ENCODE peak calls at places on chromosome 20, in four cellular contexts. One of them, this sample, is unnamed.
A peak's percentile ranks its signal among the peaks of the same experiment; 100 is the strongest.

GRCh38 chr20:1671891-1672669 is 14.5 kb upstream of the SIRPG start:
- DNase-seq in transverse colon: no peak
- DNase-seq in A549: no peak
- DNase-seq in tibial nerve: no peak
- DNase-seq in this sample: no peak

GRCh38 chr20:41643504-41643938 is 25.3 kb upstream of the CHD6 start:
- DNase-seq in transverse colon: peak; percentile 64
- DNase-seq in A549: peak; percentile 18
- DNase-seq in tibial nerve: no peak
- DNase-seq in this sample: no peak

GRCh38 chr20:20887593-20888272 is 175.3 kb upstream of the RALGAPA2 start:
- DNase-seq in tibial nerve: no peak
- DNase-seq in A549: no peak
- DNase-seq in transverse colon: no peak
- DNase-seq in this sample: no peak

GRCh38 chr20:11716239-11716944 is 201.3 kb upstream of the BTBD3 start:
- DNase-seq in A549: peak; percentile 38
- DNase-seq in tibial nerve: no peak
- DNase-seq in transverse colon: no peak
- DNase-seq in this sample: no peak

GRCh38 chr20:50309764-50310672 is 119.4 kb downstream of the CEBPB start:
- DNase-seq in transverse colon: no peak
- DNase-seq in tibial nerve: no peak
- DNase-seq in A549: no peak
- DNase-seq in this sample: no peak

GRCh38 chr20:4161447-4162251 is 146.3 kb upstream of the RNF24 start:
- DNase-seq in tibial nerve: no peak
- DNase-seq in transverse colon: peak; percentile 83
- DNase-seq in A549: no peak
- DNase-seq in this sample: no peak

GRCh38 chr20:47304287-47304686 is 52.2 kb downstream of the ZMYND8 start:
- DNase-seq in transverse colon: peak; percentile 43
- DNase-seq in A549: no peak
- DNase-seq in tibial nerve: no peak
- DNase-seq in this sample: no peak

GRCh38 chr20:23267909-23268308 is 82.7 kb upstream of the NXT1 start:
- DNase-seq in transverse colon: no peak
- DNase-seq in tibial nerve: no peak
- DNase-seq in A549: no peak
- DNase-seq in this sample: no peak

GRCh38 chr20:49534314-49534713 is 33.6 kb downstream of the PTGIS start:
- DNase-seq in A549: peak; percentile 80
- DNase-seq in transverse colon: peak; percentile 52
- DNase-seq in tibial nerve: no peak
- DNase-seq in this sample: no peak

GRCh38 chr20:9040874-9041524 is 27.9 kb upstream of the PLCB4 start:
- DNase-seq in transverse colon: no peak
- DNase-seq in tibial nerve: no peak
- DNase-seq in A549: no peak
- DNase-seq in this sample: no peak

GRCh38 chr20:60055740-60056139 is 97.5 kb downstream of the CDH26 start:
- DNase-seq in transverse colon: peak; percentile 41
- DNase-seq in tibial nerve: no peak
- DNase-seq in A549: no peak
- DNase-seq in this sample: peak; percentile 51

GRCh38 chr20:51799586-51799985 is 2.7 kb downstream of the SALL4 start:
- DNase-seq in A549: no peak
- DNase-seq in tibial nerve: no peak
- DNase-seq in transverse colon: no peak
- DNase-seq in this sample: no peak

GRCh38 chr20:50854512-50855249 is 59.8 kb downstream of the BCAS4 start:
- DNase-seq in transverse colon: no peak
- DNase-seq in tibial nerve: no peak
- DNase-seq in A549: no peak
- DNase-seq in this sample: no peak

GRCh38 chr20:34439168-34439567 is 76.1 kb downstream of the ITCH start:
- DNase-seq in transverse colon: no peak
- DNase-seq in A549: no peak
- DNase-seq in tibial nerve: no peak
- DNase-seq in this sample: no peak

GRCh38 chr20:41650221-41650948 is 32.2 kb upstream of the CHD6 start:
- DNase-seq in transverse colon: peak; percentile 55
- DNase-seq in A549: no peak
- DNase-seq in tibial nerve: no peak
- DNase-seq in this sample: no peak

GRCh38 chr20:22542427-22542826 is 41.9 kb downstream of the FOXA2 start:
- DNase-seq in A549: no peak
- DNase-seq in transverse colon: no peak
- DNase-seq in tibial nerve: no peak
- DNase-seq in this sample: no peak

GRCh38 chr20:25271486-25272222 is 23.8 kb downstream of the PYGB start:
- DNase-seq in transverse colon: peak; percentile 5
- DNase-seq in A549: no peak
- DNase-seq in tibial nerve: no peak
- DNase-seq in this sample: peak; percentile 38

GRCh38 chr20:31687777-31688176 is 34.9 kb downstream of the BCL2L1 start:
- DNase-seq in A549: no peak
- DNase-seq in transverse colon: no peak
- DNase-seq in tibial nerve: no peak
- DNase-seq in this sample: no peak

GRCh38 chr20:32539817-32540675 is 45.1 kb downstream of the NOL4L start:
- DNase-seq in transverse colon: peak; percentile 51
- DNase-seq in A549: no peak
- DNase-seq in tibial nerve: no peak
- DNase-seq in this sample: no peak

GRCh38 chr20:43568706-43569105 is 9.9 kb downstream of the SGK2 start:
- DNase-seq in A549: no peak
- DNase-seq in transverse colon: no peak
- DNase-seq in tibial nerve: no peak
- DNase-seq in this sample: no peak

GRCh38 chr20:33522256-33522820 is 32.4 kb downstream of the CBFA2T2 start:
- DNase-seq in tibial nerve: no peak
- DNase-seq in A549: no peak
- DNase-seq in transverse colon: no peak
- DNase-seq in this sample: no peak

DNA sequence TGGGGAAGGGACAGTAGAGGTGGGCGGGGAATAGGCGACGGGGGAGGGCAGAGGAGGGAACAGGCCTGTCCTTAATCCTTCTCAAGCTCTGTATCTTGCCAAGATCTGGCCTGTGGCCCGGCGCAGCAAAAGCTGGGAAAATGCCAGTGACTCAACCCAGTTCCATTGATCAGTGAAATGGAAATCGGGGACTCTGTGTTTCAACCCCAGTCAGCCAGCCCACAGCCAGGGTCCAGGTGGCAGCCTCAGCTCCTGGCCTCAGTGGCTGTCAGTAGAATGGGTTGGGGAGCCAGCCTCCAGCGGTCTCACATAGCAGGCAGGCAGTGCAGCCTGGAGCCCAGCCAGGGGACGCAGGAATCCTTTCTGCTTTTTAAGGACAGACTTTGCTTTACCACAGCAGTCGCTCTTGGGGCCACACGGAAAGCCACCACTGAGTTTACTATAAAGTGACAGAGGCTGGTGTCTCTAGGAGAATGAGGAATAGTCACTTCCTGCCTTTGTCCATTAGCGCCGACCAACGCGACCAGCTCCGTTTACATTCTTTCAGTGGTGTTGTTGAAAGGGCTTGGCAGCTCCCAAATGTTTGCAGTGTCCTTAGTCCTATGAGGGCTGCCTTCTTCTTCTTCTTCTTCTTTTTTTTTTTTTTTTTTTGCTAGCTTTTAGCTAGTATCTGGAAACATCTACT is 128.1 kb downstream of the RIN2 start:
- DNase-seq in A549: peak; percentile 62
- DNase-seq in tibial nerve: no peak
- DNase-seq in transverse colon: peak; percentile 72
- DNase-seq in this sample: peak; percentile 74
- H3K4me1 ChIP-seq in A549: peaks cover 88% of the 10 kb centered on the region
- H3K4me1 ChIP-seq in tibial nerve: no peaks in the 10 kb centered on the region
- H3K4me1 ChIP-seq in transverse colon: peaks cover 62% of the 10 kb centered on the region
- H3K4me1 ChIP-seq in this sample: peaks cover 64% of the 10 kb centered on the region

DNA sequence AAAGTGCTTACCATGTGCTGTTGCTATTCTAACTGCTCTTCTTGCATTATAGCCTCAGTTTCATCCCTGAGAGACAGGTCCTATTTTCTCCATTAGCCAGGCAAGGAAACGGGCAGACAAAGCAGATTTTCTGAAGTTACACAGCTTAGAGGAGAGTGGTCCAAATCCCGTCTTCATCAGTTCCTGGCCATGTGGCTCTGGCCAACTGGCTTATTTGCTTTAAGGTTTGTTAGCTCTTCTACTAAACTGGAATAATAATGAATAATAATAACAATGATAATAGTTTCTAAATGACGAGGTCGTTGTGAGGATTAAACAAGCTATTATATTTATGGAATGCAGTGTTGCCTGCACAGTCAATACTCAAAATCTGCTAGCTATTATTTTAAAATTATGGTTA is 35.8 kb upstream of the BCAS1 start:
- DNase-seq in transverse colon: no peak
- DNase-seq in tibial nerve: no peak
- DNase-seq in A549: no peak
- DNase-seq in this sample: no peak
- H3K4me1 ChIP-seq in transverse colon: no peaks in the 10 kb centered on the region
- H3K4me1 ChIP-seq in tibial nerve: no peaks in the 10 kb centered on the region
- H3K4me1 ChIP-seq in A549: peaks cover 71% of the 10 kb centered on the region
- H3K4me1 ChIP-seq in this sample: no peaks in the 10 kb centered on the region

DNA sequence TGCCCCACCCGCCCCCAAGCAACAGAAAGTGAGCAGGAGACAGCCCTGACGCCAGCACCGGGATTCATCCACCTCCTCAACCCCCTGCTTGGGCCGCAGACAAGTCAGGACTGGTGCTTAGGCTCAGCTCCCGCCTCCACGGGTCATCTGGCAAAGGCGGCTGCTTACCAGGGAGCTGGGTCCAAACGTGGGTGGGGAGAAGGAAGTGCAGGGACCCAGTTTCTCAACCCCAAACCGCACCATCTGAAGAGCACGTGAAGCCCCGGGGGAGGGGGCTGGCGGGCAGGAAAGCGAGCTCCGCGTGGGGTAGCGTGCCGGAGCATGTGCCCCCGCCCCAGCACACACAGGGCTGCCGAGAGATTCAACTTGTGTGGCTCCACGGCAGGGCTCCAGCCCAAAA is 87.2 kb downstream of the BMP7 start:
- DNase-seq in A549: no peak
- DNase-seq in transverse colon: no peak
- DNase-seq in tibial nerve: peak; percentile 15
- DNase-seq in this sample: peak; percentile 48
- H3K4me1 ChIP-seq in A549: no peaks in the 10 kb centered on the region
- H3K4me1 ChIP-seq in transverse colon: no peaks in the 10 kb centered on the region
- H3K4me1 ChIP-seq in tibial nerve: no peaks in the 10 kb centered on the region
- H3K4me1 ChIP-seq in this sample: no peaks in the 10 kb centered on the region

DNA sequence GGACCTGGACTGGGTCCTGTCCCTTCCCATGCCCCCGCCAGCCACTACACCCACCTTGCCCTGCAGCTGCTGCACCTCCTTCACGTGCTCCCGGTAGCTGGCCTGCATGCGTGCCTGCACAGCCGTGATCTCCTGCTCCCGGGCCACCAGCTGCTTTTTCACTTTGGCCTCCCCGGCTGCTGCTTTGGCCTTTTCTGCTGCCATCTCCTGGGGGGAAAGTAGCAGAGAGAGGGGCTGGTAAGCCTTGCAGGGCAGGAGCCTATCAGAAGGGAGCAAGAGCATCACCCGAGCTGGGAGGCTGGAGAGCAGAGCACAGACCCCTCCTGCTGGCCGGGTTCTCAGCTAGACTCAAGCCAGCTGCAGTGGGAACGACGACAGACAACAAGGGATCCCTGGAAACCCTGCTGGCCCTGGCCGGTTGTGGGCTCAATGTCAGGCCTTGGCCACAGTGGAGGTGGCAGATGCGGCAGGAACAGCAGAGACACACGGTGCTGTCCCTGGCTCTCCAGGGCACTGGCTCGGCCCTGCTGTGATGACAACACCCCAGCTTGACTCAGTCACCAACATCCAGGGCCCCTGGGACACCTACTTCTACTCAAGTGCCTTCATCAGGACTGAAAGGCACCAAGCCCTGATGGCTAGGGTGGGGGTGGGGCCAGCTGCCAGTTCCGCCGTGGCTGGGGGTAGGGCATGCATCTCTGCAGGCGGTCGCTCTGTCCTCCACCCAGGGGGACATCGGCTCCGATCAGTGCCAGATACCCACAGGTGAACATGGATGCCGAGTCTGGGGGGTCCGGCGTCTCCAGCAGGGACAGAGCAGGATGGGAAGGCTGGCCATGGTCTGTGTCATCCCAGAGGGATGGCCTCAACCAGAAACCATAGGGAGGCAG is 45.3 kb downstream of the RRBP1 start:
- DNase-seq in transverse colon: no peak
- DNase-seq in tibial nerve: no peak
- DNase-seq in A549: no peak
- DNase-seq in this sample: no peak
- H3K4me1 ChIP-seq in transverse colon: peaks cover 7% of the 10 kb centered on the region
- H3K4me1 ChIP-seq in tibial nerve: no peaks in the 10 kb centered on the region
- H3K4me1 ChIP-seq in A549: no peaks in the 10 kb centered on the region
- H3K4me1 ChIP-seq in this sample: peaks cover 19% of the 10 kb centered on the region

This sample was measured in psoas muscle.